ENCODE peak calls at places on chromosomes 11 and 22, in six cellular contexts. V is heart right ventricle, D is Peyer's patch, G is cardiac muscle cell, O is astrocyte of the spinal cord, H is GM23248. U is an unnamed sample.

GRCh38 chr22:46730568-46731245 is 7.3 kb downstream of the CERK start:
- DNase-seq in V (peak), D (no peak), G (no peak), O (no peak), H (no peak), U (no peak)

GRCh38 chr11:452916-453527 is 2.9 kb downstream of the PTDSS2 start:
- DNase-seq in V (no peak), D (no peak), G (no peak), O (no peak), H (no peak), U (no peak)

GRCh38 chr22:49124588-49124987 is 703.1 kb downstream of the BRD1 start:
- DNase-seq in V (no peak), D (no peak), G (no peak), O (no peak), H (no peak), U (no peak)

GRCh38 chr11:17703951-17704350 is 15.4 kb upstream of the MYOD1 start:
- DNase-seq in V (no peak), D (no peak), G (no peak), O (no peak), H (peak), U (no peak)

GRCh38 chr11:77438487-77438886 is 35.4 kb downstream of the PAK1 start:
- DNase-seq in V (no peak), D (no peak), G (no peak), O (no peak), H (no peak), U (no peak)

GRCh38 chr11:132430352-132431091 is 1060.1 kb downstream of the NTM start:
- DNase-seq in V (no peak), D (no peak), G (no peak), O (no peak), H (peak), U (no peak)

GRCh38 chr11:17734986-17735822 is 623 bp downstream of the KCNC1 start:
- DNase-seq in V (peak), D (no peak), G (peak), O (peak), H (peak), U (peak)

GRCh38 chr11:2166091-2166851 is 5.3 kb upstream of the INS start:
- DNase-seq in V (peak), D (no peak), G (peak), O (no peak), H (peak), U (no peak)

GRCh38 chr22:39528080-39528661 is 4.4 kb downstream of the RPS19BP1 start:
- DNase-seq in V (no peak), D (peak), G (no peak), O (no peak), H (no peak), U (peak)

GRCh38 chr11:132125855-132126841 is 755.7 kb downstream of the NTM start:
- DNase-seq in V (no peak), D (no peak), G (peak), O (peak), H (peak), U (no peak)

GRCh38 chr11:113274708-113275582 is 39.4 kb upstream of the TTC12 start:
- DNase-seq in V (no peak), D (no peak), G (peak), O (no peak), H (peak), U (no peak)

GRCh38 chr11:102733232-102733875 is 8.6 kb upstream of the MMP8 start:
- DNase-seq in V (peak), D (no peak), G (peak), O (peak), H (peak), U (peak)

GRCh38 chr11:66219846-66220565 is 48.4 kb upstream of the RAB1B start:
- DNase-seq in V (no peak), D (no peak), G (no peak), O (no peak), H (no peak), U (no peak)

GRCh38 chr11:121611242-121611641 is 158.5 kb upstream of the SORL1-AS1 start:
- DNase-seq in V (no peak), D (no peak), G (no peak), O (no peak), H (no peak), U (no peak)

GRCh38 chr11:130715085-130715932 is 201.0 kb downstream of the SNX19 start:
- DNase-seq in V (no peak), D (no peak), G (no peak), O (no peak), H (no peak), U (no peak)

GRCh38 chr11:88484873-88485621 is 147.5 kb upstream of the CTSC start:
- DNase-seq in V (no peak), D (no peak), G (peak), O (no peak), H (peak), U (peak)

GRCh38 chr11:45444796-45445195 is 158.7 kb upstream of the SYT13 start:
- DNase-seq in V (no peak), D (no peak), G (no peak), O (no peak), H (no peak), U (no peak)

GRCh38 chr11:68309621-68310185 is 2.7 kb upstream of the LRP5 start:
- DNase-seq in V (no peak), D (no peak), G (peak), O (no peak), H (no peak), U (no peak)

GRCh38 chr11:56906683-56907148 is 82.0 kb upstream of the OR5AK2 start:
- DNase-seq in V (no peak), D (no peak), G (no peak), O (no peak), H (no peak), U (no peak)

GRCh38 chr11:130916238-130916855 is at the start of gene SNX19:
- DNase-seq in V (peak), D (peak), G (peak), O (peak), H (peak), U (peak)

GRCh38 chr11:127052420-127052819 is 51.9 kb upstream of the KIRREL3 start:
- DNase-seq in V (no peak), D (no peak), G (no peak), O (no peak), H (peak), U (no peak)

GRCh38 chr11:120208777-120209176 is 2.1 kb upstream of the OAF start:
- DNase-seq in V (no peak), D (no peak), G (no peak), O (peak), H (peak), U (peak)

GRCh38 chr11:72431846-72432245 is 2.5 kb downstream of the CLPB start:
- DNase-seq in V (no peak), D (no peak), G (no peak), O (no peak), H (no peak), U (no peak)
- H3K4me3 ChIP-seq in V (no peak), D (no peak), G (no peak), O (no peak), H (no peak), U (no peak)

DNA sequence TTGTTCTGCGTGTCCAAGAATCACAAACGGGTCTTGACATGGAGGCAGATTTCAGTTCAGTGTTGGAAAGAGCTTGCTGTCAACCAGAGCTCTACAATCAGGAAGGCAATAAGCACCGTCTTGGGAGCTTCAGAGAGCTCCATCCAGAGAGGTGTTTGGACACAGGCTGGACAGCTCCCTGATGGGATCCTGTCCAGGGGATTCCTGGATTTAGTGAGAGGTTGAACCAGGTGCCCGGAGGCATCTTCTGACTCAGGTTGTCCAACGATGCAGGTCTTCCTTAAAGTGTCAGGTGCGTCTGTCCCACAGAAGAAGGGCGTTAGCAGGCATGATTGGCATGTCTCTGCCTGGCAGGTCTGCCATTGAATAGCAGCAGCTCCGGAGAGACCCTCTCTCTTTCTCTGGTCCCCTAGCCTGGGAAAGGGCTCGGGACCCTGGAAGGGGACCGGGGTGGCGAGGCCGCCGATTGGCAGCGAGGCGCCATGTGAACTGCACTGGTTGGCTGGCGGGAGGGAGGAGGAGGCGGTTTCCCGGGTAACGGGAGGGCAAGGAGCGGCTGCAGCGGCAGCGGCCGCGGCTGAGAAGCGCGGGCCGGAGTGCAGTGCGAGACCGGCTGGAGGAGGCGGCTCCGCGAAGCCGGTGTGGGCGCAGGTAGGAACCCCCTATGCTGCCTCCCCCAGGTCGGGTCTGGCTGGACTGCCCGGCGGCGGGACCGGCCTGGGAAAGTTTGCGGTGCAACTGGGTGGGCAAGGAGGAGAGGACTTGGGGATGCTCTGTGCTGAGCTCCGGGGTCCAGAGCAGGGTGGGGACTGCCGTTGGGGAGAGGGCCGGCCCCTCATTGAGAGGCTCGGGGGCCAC is 104.1 kb upstream of the E2F8 start:
- DNase-seq in V (peak), D (no peak), G (peak), O (peak), H (peak), U (peak)
- H3K4me3 ChIP-seq in V (peak), D (peak), G (peak), O (peak), H (peak), U (peak)

DNA sequence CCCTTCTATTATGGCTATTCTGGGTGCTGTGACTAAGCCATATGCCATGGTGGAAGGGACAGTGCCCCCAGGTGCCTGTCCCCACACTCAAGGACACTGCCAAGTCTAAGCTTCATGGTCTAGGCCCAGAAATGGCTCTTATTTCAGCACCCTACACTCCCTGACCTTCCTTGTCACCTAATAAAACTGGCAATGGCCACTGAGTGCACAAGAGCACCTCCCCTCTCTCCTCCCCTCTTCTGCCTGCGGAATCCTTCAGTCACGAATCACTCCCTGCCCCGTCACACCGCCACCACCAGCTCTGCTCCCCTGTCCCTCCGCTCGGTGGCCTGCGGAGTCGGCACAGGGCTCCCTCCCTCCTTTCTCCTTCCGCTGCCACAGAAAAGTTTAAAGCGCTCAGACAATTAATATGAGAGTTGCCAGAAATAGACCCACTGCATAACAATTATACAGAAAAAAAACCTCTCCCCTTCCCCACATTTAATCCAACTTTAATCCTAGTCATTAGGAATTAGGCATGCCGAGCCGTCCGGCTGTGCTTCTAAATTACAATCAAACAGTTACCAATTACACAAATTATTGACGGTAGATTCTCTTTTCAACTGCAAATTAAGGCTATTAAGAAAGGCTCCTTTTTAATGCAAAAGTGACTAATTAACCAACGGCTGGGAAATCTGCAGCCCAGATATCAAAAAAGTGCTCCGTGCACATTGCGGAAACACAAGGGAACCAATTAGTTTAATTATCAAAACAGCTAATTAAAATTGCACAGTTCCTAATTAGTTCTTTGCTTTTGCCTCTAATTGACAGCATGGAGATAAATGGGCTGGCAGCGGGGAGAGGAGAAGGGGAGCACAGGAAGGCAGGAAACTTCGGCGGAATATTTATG is 19.2 kb upstream of the LMO1 start:
- DNase-seq in V (no peak), D (peak), G (peak), O (no peak), H (no peak), U (no peak)
- H3K4me3 ChIP-seq in V (peak), D (no peak), G (no peak), O (no peak), H (no peak), U (no peak)

DNA sequence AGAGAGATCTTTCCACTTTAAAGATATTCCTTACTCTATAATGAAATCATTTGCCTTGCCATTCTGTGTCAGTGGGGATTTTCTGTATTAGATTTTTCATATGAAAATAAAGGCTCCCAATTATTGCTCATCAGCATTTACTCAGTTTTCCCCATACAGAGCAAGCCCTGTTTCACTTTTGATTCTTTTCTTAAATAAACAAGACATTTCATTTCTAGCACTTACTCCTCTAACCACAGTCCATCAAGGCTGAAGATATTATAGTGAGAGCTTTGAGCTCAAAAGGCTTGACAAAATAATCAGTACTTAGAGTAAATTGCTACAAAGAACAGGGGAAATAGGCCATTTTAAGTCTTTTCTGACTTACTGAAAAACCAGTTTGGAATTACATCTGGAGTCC is 385.1 kb downstream of the LRRC4C start:
- DNase-seq in V (no peak), D (no peak), G (no peak), O (no peak), H (no peak), U (no peak)
- H3K4me3 ChIP-seq in V (no peak), D (no peak), G (no peak), O (no peak), H (no peak), U (no peak)

DNA sequence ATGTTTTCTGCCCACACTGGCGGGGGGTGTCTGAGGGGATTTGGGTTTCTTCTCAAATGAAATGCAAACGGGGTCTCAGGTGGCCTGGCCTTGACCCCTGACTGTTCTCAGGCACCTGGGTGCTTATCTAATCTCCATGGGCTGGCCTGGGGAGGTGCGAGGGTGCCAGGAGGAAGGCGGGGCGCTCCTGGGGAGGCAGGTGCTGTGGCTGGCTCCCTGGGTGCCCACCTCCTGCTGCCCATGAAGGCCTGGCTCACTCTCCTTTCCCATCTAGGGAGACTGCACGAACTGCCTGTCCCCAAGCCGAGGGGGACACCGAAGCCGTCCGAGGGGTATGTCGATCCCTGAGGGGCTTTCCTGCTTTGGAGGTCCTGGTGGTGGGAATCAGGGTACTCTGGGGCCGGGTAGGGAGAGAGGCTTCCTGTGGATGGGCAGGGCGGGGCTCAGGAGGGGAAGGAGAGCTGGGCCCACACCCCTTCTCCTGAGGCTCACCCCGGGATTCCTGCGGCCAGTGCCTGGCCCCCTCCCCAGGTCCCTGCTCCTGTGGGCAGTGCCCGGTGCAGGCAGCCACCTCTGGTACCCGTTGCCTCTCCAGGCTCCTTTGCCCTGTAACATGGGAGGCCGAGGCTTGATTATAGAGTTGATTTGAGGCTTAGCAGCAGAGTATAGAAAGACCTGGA is 18.4 kb downstream of the MICALL1 start:
- DNase-seq in V (no peak), D (no peak), G (no peak), O (no peak), H (no peak), U (no peak)
- H3K4me3 ChIP-seq in V (no peak), D (no peak), G (no peak), O (no peak), H (no peak), U (no peak)

GRCh38 chr11:10580625-10581024 is 12.2 kb upstream of the LYVE1 start:
- DNase-seq in V (no peak), D (no peak), G (no peak), O (no peak), H (no peak), U (no peak)
- H3K4me3 ChIP-seq in V (no peak), D (no peak), G (no peak), O (no peak), H (no peak), U (no peak)

U was measured in transverse colon.